ENCODE peak calls at places on chromosome 22, in four cellular contexts. T is NCI-H2081, D is SK-MEL-5, O is WTC11. Q is an unnamed sample.

GRCh38 chr22:39520874-39521857 is 804 bp downstream of the ATF4 start:
- DNase-seq in T (peak; percentile 31), D (peak; percentile 87), O (peak; percentile 62), Q (peak; percentile 71)

GRCh38 chr22:46537221-46537945 is at the start of gene CELSR1:
- DNase-seq in T (no peak), D (peak; percentile 52), O (peak; percentile 58), Q (peak; percentile 50)

GRCh38 chr22:35307892-35308291 is 8.2 kb downstream of the TOM1 start:
- DNase-seq in T (no peak), D (no peak), O (no peak), Q (no peak)

GRCh38 chr22:45127866-45128265 is 35.9 kb upstream of the NUP50 start:
- DNase-seq in T (no peak), D (peak; percentile 90), O (no peak), Q (no peak)

GRCh38 chr22:48756146-48757111 is 1071.2 kb downstream of the BRD1 start:
- DNase-seq in T (no peak), D (peak; percentile 2), O (peak; percentile 9), Q (no peak)

GRCh38 chr22:19523240-19524169 is 705 bp downstream of the CLDN5 start:
- DNase-seq in T (no peak), D (no peak), O (peak; percentile 70), Q (peak; percentile 34)

GRCh38 chr22:41217553-41218157 is 12.5 kb downstream of the L3MBTL2 start:
- DNase-seq in T (no peak), D (peak; percentile 94), O (peak; percentile 52), Q (peak; percentile 95)

GRCh38 chr22:48072777-48073176 is 1310.3 kb downstream of the TBC1D22A start:
- DNase-seq in T (no peak), D (no peak), O (peak; percentile 17), Q (no peak)

GRCh38 chr22:46086577-46087335 is 63.6 kb upstream of the PPARA start:
- DNase-seq in T (no peak), D (no peak), O (no peak), Q (no peak)

GRCh38 chr22:49008682-49009235 is 818.9 kb downstream of the BRD1 start:
- DNase-seq in T (no peak), D (no peak), O (no peak), Q (no peak)

GRCh38 chr22:19823638-19824196 is 31.0 kb downstream of the GNB1L start:
- DNase-seq in T (no peak), D (no peak), O (no peak), Q (no peak)

GRCh38 chr22:47154621-47155081 is 392.2 kb downstream of the TBC1D22A start:
- DNase-seq in T (no peak), D (peak; percentile 12), O (no peak), Q (peak; percentile 14)

GRCh38 chr22:27885977-27886842 is 32.8 kb downstream of the PITPNB start:
- DNase-seq in T (no peak), D (peak; percentile 60), O (peak; percentile 46), Q (peak; percentile 59)

Q was measured in A673.